ENCODE peak calls at places on chromosomes 12 and 14, in eight cellular contexts. A, K, D, I, J, G, Z and P are unnamed samples.

GRCh38 chr12:122500685-122501488 is at the start of gene ZCCHC8:
- DNase-seq in A (peak; percentile 98), K (peak; percentile 98), D (peak; percentile 98), I (peak; percentile 100), J (peak; percentile 100), G (peak; percentile 91), Z (peak; percentile 97), P (peak; percentile 91)

GRCh38 chr12:119014368-119014767 is 33.0 kb downstream of the SRRM4 start:
- DNase-seq in A (no peak), K (no peak), D (no peak), I (no peak), J (no peak), G (no peak), Z (no peak), P (no peak)

GRCh38 chr14:99792551-99793212 is 531 bp upstream of the EML1 start:
- DNase-seq in A (no peak), K (peak; percentile 29), D (peak; percentile 29), I (peak; percentile 66), J (peak; percentile 33), G (no peak), Z (no peak), P (no peak)

GRCh38 chr14:32403688-32404087 is 74.6 kb downstream of the AKAP6 start:
- DNase-seq in A (no peak), K (peak; percentile 77), D (peak; percentile 35), I (peak; percentile 55), J (no peak), G (no peak), Z (no peak), P (no peak)

GRCh38 chr12:92324849-92325500 is 179.3 kb upstream of the BTG1 start:
- DNase-seq in A (no peak), K (no peak), D (no peak), I (no peak), J (peak; percentile 13), G (no peak), Z (no peak), P (no peak)

GRCh38 chr14:69077841-69078240 is 75.1 kb downstream of the DCAF5 start:
- DNase-seq in A (no peak), K (peak; percentile 97), D (peak; percentile 78), I (peak; percentile 94), J (peak; percentile 53), G (no peak), Z (no peak), P (no peak)

GRCh38 chr14:77653473-77653872 is 37.0 kb upstream of the SPTLC2 start:
- DNase-seq in A (no peak), K (no peak), D (no peak), I (peak; percentile 5), J (peak; percentile 24), G (no peak), Z (no peak), P (no peak)

GRCh38 chr12:12983420-12984035 is 16.5 kb downstream of the HEBP1 start:
- DNase-seq in A (no peak), K (peak; percentile 50), D (peak; percentile 74), I (peak; percentile 81), J (peak; percentile 49), G (no peak), Z (no peak), P (no peak)

GRCh38 chr12:8860165-8860961 is 37.9 kb downstream of the A2ML1 start:
- DNase-seq in A (peak; percentile 34), K (peak; percentile 41), D (peak; percentile 66), I (peak; percentile 65), J (peak; percentile 91), G (peak; percentile 2), Z (no peak), P (no peak)

GRCh38 chr12:102169922-102170698 is 27.5 kb downstream of the PMCH start:
- DNase-seq in A (no peak), K (peak; percentile 11), D (peak; percentile 45), I (peak; percentile 49), J (peak; percentile 31), G (no peak), Z (peak; percentile 0), P (no peak)

GRCh38 chr12:109291531-109292341 is 17.3 kb downstream of the FOXN4 start:
- DNase-seq in A (no peak), K (peak; percentile 41), D (peak; percentile 14), I (peak; percentile 56), J (peak; percentile 96), G (no peak), Z (peak; percentile 90), P (no peak)

GRCh38 chr12:87818416-87818815 is 210.8 kb downstream of the C12orf50 start:
- DNase-seq in A (no peak), K (no peak), D (no peak), I (no peak), J (no peak), G (no peak), Z (no peak), P (no peak)

GRCh38 chr14:89428556-89429196 is 11.6 kb upstream of the FOXN3 start:
- DNase-seq in A (no peak), K (peak; percentile 69), D (no peak), I (peak; percentile 46), J (peak; percentile 52), G (no peak), Z (no peak), P (no peak)

GRCh38 chr12:5395443-5396401 is 36.2 kb upstream of the NTF3 start:
- DNase-seq in A (no peak), K (no peak), D (no peak), I (no peak), J (peak; percentile 11), G (no peak), Z (peak; percentile 91), P (no peak)

GRCh38 chr12:58262796-58263195 is 321.4 kb downstream of the ATP23 start:
- DNase-seq in A (no peak), K (no peak), D (no peak), I (no peak), J (no peak), G (no peak), Z (no peak), P (no peak)

GRCh38 chr12:54217309-54217661 is 28.5 kb upstream of the SMUG1 start:
- DNase-seq in A (no peak), K (no peak), D (no peak), I (no peak), J (no peak), G (no peak), Z (no peak), P (no peak)

GRCh38 chr12:40216516-40217288 is 8.1 kb upstream of the LRRK2 start:
- DNase-seq in A (no peak), K (no peak), D (no peak), I (no peak), J (no peak), G (no peak), Z (no peak), P (no peak)

GRCh38 chr12:50961708-50962107 is 9.4 kb downstream of the HIGD1C start:
- DNase-seq in A (no peak), K (peak; percentile 42), D (peak; percentile 9), I (no peak), J (no peak), G (no peak), Z (no peak), P (no peak)

GRCh38 chr12:80966001-80966400 is 28.3 kb upstream of the LIN7A start:
- DNase-seq in A (no peak), K (no peak), D (no peak), I (no peak), J (peak; percentile 72), G (no peak), Z (no peak), P (no peak)

GRCh38 chr12:11069854-11070253 is 7.8 kb upstream of the TAS2R46 start:
- DNase-seq in A (no peak), K (no peak), D (no peak), I (no peak), J (no peak), G (no peak), Z (no peak), P (no peak)

GRCh38 chr12:113075137-113075683 is 18.7 kb downstream of the DTX1 start:
- DNase-seq in A (no peak), K (no peak), D (no peak), I (no peak), J (no peak), G (no peak), Z (no peak), P (no peak)

GRCh38 chr12:121015825-121016766 is at the start of gene C12orf43:
- DNase-seq in A (peak; percentile 95), K (peak; percentile 82), D (peak; percentile 87), I (peak; percentile 97), J (peak; percentile 96), G (peak; percentile 86), Z (peak; percentile 89), P (peak; percentile 87)

GRCh38 chr12:7915911-7916403 is 20.0 kb downstream of the SLC2A3 start:
- DNase-seq in A (peak; percentile 67), K (peak; percentile 37), D (no peak), I (no peak), J (peak; percentile 66), G (no peak), Z (no peak), P (no peak)

GRCh38 chr14:100849432-100849831 is 23.5 kb downstream of the MEG3 start:
- DNase-seq in A (no peak), K (peak; percentile 62), D (peak; percentile 74), I (peak; percentile 71), J (no peak), G (no peak), Z (no peak), P (no peak)

GRCh38 chr12:10940389-10940788 is 1.3 kb upstream of the TAS2R14 start:
- DNase-seq in A (no peak), K (peak; percentile 94), D (peak; percentile 69), I (peak; percentile 88), J (peak; percentile 84), G (no peak), Z (no peak), P (no peak)

GRCh38 chr12:110913119-110914056 is 7.0 kb downstream of the MYL2 start:
- DNase-seq in A (no peak), K (no peak), D (no peak), I (no peak), J (no peak), G (no peak), Z (no peak), P (no peak)

GRCh38 chr12:118033331-118033730 is 16.8 kb downstream of the RFC5 start:
- DNase-seq in A (no peak), K (no peak), D (no peak), I (peak; percentile 57), J (no peak), G (no peak), Z (no peak), P (no peak)

GRCh38 chr12:107396991-107397390 is 288.6 kb upstream of the PWP1 start:
- DNase-seq in A (no peak), K (no peak), D (peak; percentile 5), I (peak; percentile 26), J (no peak), G (no peak), Z (no peak), P (no peak)

GRCh38 chr12:116508145-116509121 is 50.7 kb upstream of the MAP1LC3B2 start:
- DNase-seq in A (peak; percentile 63), K (peak; percentile 20), D (peak; percentile 67), I (peak; percentile 43), J (peak; percentile 76), G (no peak), Z (no peak), P (no peak)

GRCh38 chr12:93748672-93749403 is 71.7 kb downstream of the CRADD start:
- DNase-seq in A (no peak), K (no peak), D (no peak), I (no peak), J (no peak), G (no peak), Z (no peak), P (no peak)

GRCh38 chr12:39807043-39807442 is 187.4 kb upstream of the ABCD2 start:
- DNase-seq in A (no peak), K (no peak), D (peak; percentile 30), I (peak; percentile 22), J (peak; percentile 72), G (no peak), Z (no peak), P (no peak)

GRCh38 chr14:100067971-100068959 is 3.0 kb downstream of the EVL start:
- DNase-seq in A (peak; percentile 91), K (peak; percentile 65), D (peak; percentile 76), I (peak; percentile 62), J (peak; percentile 62), G (peak; percentile 71), Z (no peak), P (peak; percentile 71)

GRCh38 chr14:67668559-67668958 is 5.9 kb downstream of the VTI1B start:
- DNase-seq in A (no peak), K (no peak), D (no peak), I (no peak), J (peak; percentile 31), G (no peak), Z (no peak), P (no peak)